ENCODE peak calls at places on chromosomes 16 and 17, in nine cellular contexts. M, N, E, K, J, R, X, S and C are unnamed samples.

GRCh38 chr17:21280081-21280518 is 4.4 kb upstream of the MAP2K3 start:
- DNase-seq in M (peak; percentile 60), N (peak; percentile 83), E (peak; percentile 55), K (peak; percentile 88), J (peak; percentile 93), R (peak; percentile 88), X (peak; percentile 91), S (peak; percentile 97), C (peak; percentile 99)

GRCh38 chr17:57906910-57907309 is 48.3 kb downstream of the CUEDC1 start:
- DNase-seq in M (no peak), N (peak; percentile 9), E (no peak), K (no peak), J (no peak), R (no peak), X (no peak), S (no peak), C (peak; percentile 91)

GRCh38 chr17:57419940-57420522 is 163.7 kb downstream of the MSI2 start:
- DNase-seq in M (no peak), N (no peak), E (no peak), K (no peak), J (no peak), R (no peak), X (peak; percentile 76), S (no peak), C (no peak)

GRCh38 chr16:81435567-81435966 is 9.0 kb upstream of the CMIP start:
- DNase-seq in M (no peak), N (no peak), E (no peak), K (no peak), J (no peak), R (no peak), X (no peak), S (no peak), C (no peak)

GRCh38 chr16:14249291-14250032 is 178.3 kb downstream of the MRTFB start:
- DNase-seq in M (peak; percentile 12), N (peak; percentile 62), E (no peak), K (no peak), J (peak; percentile 39), R (peak; percentile 33), X (peak; percentile 54), S (no peak), C (peak; percentile 79)

GRCh38 chr17:17540935-17541639 is 44.9 kb upstream of the RASD1 start:
- DNase-seq in M (no peak), N (no peak), E (no peak), K (peak; percentile 9), J (no peak), R (no peak), X (no peak), S (no peak), C (no peak)

GRCh38 chr16:28830531-28830930 is 7.7 kb downstream of the ATXN2L start:
- DNase-seq in M (no peak), N (no peak), E (no peak), K (no peak), J (no peak), R (no peak), X (no peak), S (no peak), C (no peak)

GRCh38 chr16:11399261-11399831 is 54.1 kb downstream of the RMI2 start:
- DNase-seq in M (no peak), N (no peak), E (no peak), K (no peak), J (no peak), R (no peak), X (no peak), S (peak; percentile 45), C (peak; percentile 35)

GRCh38 chr17:73744411-73744810 is 100.2 kb upstream of the SDK2 start:
- DNase-seq in M (no peak), N (no peak), E (no peak), K (no peak), J (no peak), R (no peak), X (no peak), S (no peak), C (no peak)

GRCh38 chr16:27539120-27539519 is 10.6 kb downstream of the GTF3C1 start:
- DNase-seq in M (no peak), N (no peak), E (no peak), K (no peak), J (no peak), R (no peak), X (no peak), S (no peak), C (no peak)

GRCh38 chr16:81198635-81199034 is 39.9 kb upstream of the BCO1 start:
- DNase-seq in M (no peak), N (no peak), E (no peak), K (no peak), J (no peak), R (no peak), X (no peak), S (no peak), C (no peak)

GRCh38 chr16:49884033-49884707 is 28.3 kb upstream of the ZNF423 start:
- DNase-seq in M (no peak), N (no peak), E (no peak), K (no peak), J (no peak), R (no peak), X (no peak), S (no peak), C (no peak)

GRCh38 chr16:73792199-73793108 is 504.2 kb upstream of the PSMD7 start:
- DNase-seq in M (no peak), N (no peak), E (no peak), K (no peak), J (no peak), R (no peak), X (no peak), S (no peak), C (no peak)

GRCh38 chr16:4847774-4848587 is 700 bp downstream of the UBN1 start:
- DNase-seq in M (no peak), N (peak; percentile 44), E (no peak), K (peak; percentile 70), J (peak; percentile 73), R (peak; percentile 63), X (peak; percentile 68), S (peak; percentile 77), C (peak; percentile 61)
- H3K27ac ChIP-seq in M (peak overlapping the region; percentile 91), N (peak overlapping the region; percentile 76), E (no peak overlapping the region), K (peak overlapping the region; percentile 99), J (peak overlapping the region; percentile 98), R (peak overlapping the region; percentile 96), X (peak overlapping the region; percentile 55), S (peak overlapping the region; percentile 94), C (peak overlapping the region; percentile 74)

DNA sequence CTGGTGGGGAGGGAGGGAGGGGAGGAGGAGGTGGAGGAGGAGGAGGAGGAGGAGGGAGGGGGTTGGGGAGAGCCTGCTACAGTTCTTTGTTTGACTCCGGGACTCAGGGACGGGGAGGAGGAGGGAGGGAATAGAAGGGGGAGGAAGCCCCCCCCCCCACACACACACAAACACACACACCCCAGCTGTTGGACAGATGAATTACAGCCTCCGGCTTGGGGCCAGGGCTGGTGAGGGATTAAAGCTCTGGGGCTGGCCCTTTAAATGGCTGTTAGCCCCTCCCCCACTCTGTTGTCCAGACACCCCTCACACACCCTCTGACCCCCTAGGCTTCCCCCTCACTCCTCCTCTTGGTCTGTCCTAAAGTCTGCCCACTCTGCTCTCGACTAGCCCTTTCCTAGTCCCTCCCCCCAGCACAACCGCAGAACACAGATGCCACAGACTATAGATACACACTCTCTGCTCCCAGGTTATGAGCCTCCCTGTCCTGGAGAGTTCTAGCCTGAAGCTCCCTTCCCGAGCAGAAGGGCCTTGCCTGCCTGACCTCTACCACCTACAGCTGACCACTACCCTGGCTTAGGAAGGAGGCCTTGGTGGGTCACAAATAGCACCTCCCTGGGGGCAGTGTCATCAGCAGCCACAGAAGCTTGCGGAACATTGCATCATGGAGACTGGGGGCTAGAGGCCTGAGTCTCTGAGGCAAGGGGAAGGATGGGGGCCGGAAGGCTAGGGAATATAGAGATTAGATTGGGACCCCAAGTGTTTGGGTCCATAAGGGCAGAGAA is 4.5 kb downstream of the KDM6B start:
- DNase-seq in M (no peak), N (peak; percentile 62), E (no peak), K (no peak), J (no peak), R (peak; percentile 71), X (no peak), S (no peak), C (peak; percentile 79)
- TF ChIP-seq CTCF in M (no peak), N (no peak), E (no peak), K (no peak), J (no peak), R (no peak), X (no peak), S (no peak), C (no peak)

DNA sequence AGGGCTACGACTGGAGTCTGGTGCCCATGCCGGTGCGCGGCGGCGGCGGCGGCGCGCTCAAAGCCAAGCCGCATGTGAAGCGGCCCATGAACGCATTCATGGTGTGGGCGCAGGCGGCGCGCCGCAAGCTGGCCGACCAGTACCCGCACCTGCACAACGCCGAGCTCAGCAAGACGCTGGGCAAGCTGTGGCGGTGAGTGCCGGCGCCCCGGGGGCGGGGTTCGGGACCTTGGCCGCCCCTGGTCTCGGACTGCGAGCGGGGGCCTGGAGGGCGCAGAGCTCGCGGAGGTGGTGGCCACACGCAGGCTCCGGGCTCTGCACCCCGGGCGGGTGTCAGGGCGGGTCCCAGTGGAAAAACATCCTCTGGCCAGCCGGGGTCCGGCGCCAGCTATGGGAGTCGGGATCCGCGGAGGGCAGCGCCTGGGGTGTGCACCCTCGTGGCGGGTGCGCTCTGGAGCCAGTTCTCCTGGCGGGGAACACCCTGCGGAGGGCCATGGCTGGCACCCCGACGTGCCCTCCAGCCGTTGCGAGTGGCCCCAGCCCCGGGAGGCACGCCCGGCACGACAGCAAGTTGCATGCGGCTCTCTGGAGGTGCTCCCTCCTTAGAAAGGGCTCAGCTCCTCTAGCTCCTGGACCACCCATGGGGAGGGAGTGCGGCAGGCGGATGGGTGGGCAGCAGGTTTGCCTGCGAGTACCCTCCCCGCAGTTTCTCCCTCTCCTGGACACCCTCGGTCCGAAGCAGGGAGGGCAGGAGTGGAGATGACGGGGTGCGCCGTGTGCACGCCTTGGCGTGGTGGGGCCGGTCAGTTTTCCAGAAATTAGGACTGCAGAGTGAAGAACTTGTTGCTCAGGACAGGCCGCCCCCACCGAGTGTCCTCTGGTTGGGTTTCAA is 828 bp downstream of the SOX8 start:
- DNase-seq in M (no peak), N (no peak), E (no peak), K (no peak), J (no peak), R (no peak), X (no peak), S (no peak), C (peak; percentile 75)
- H3K27ac ChIP-seq in M (peak overlapping the region; percentile 22), N (no peak overlapping the region), E (no peak overlapping the region), K (no peak overlapping the region), J (no peak overlapping the region), R (no peak overlapping the region), X (no peak overlapping the region), S (no peak overlapping the region), C (no peak overlapping the region)

GRCh38 chr17:4782652-4783051 is 3.5 kb downstream of the VMO1 start:
- DNase-seq in M (no peak), N (no peak), E (no peak), K (no peak), J (no peak), R (no peak), X (no peak), S (no peak), C (peak; percentile 63)
- TF ChIP-seq CTCF in M (no peak), N (no peak), E (no peak), K (no peak), J (no peak), R (no peak), X (no peak), S (no peak), C (no peak)